ENCODE peak calls at places on chromosomes 13 and 19, in five cellular contexts. B, K, E, G and F are unnamed samples.

GRCh38 chr19:1645299-1645698 is 7.1 kb downstream of the TCF3 start:
- DNase-seq in K (no peak), G (no peak), E (no peak), B (no peak), F (no peak)

GRCh38 chr19:35109395-35110112 is 6.1 kb upstream of the FXYD3 start:
- DNase-seq in E (no peak), B (no peak), G (no peak), K (no peak), F (no peak)

GRCh38 chr19:43362179-43362578 is 8.7 kb downstream of the CD177 start:
- DNase-seq in K (peak), G (peak), E (peak), B (no peak), F (peak)

GRCh38 chr19:38634757-38635482 is 12.5 kb upstream of the ACTN4 start:
- DNase-seq in G (peak), K (no peak), B (peak), E (peak), F (no peak)

GRCh38 chr13:77535448-77535847 is at the start of gene SCEL:
- DNase-seq in G (no peak), B (no peak), E (no peak), K (no peak), F (no peak)

GRCh38 chr19:45781282-45782161 is 768 bp downstream of the DMPK start:
- DNase-seq in B (no peak), G (no peak), E (no peak), K (no peak), F (no peak)

GRCh38 chr19:5046339-5047039 is 77.6 kb downstream of the KDM4B start:
- DNase-seq in G (no peak), B (no peak), K (peak), E (no peak), F (no peak)

GRCh38 chr19:38765214-38765613 is 8.1 kb downstream of the LGALS7 start:
- DNase-seq in E (no peak), K (no peak), G (no peak), B (no peak), F (no peak)

GRCh38 chr13:50917572-50917971 is 8.0 kb downstream of the RNASEH2B start:
- DNase-seq in G (no peak), E (no peak), B (no peak), K (no peak), F (no peak)

GRCh38 chr13:100543872-100544602 is 44.6 kb downstream of the GGACT start:
- DNase-seq in E (no peak), G (no peak), K (no peak), B (no peak), F (no peak)

GRCh38 chr19:38317104-38317612 is 1.4 kb upstream of the YIF1B start:
- DNase-seq in G (no peak), E (no peak), K (no peak), B (peak), F (no peak)

GRCh38 chr13:66899955-66900354 is 330.2 kb downstream of the PCDH9 start:
- DNase-seq in E (peak), G (no peak), B (no peak), K (no peak), F (no peak)

GRCh38 chr19:44576843-44577565 is 36.4 kb upstream of the IGSF23 start:
- DNase-seq in K (peak), E (no peak), G (peak), B (no peak), F (no peak)

GRCh38 chr13:73168993-73169401 is 110.2 kb downstream of the KLF5 start:
- DNase-seq in G (peak), B (no peak), K (no peak), E (no peak), F (no peak)

GRCh38 chr13:48626726-48627451 is 26.8 kb upstream of the CYSLTR2 start:
- DNase-seq in K (no peak), G (peak), E (peak), B (no peak), F (no peak)

GRCh38 chr13:39835253-39835652 is 179.8 kb downstream of the COG6 start:
- DNase-seq in E (no peak), B (no peak), K (no peak), G (no peak), F (no peak)

GRCh38 chr13:35855531-35856019 is 275.6 kb downstream of the DCLK1 start:
- DNase-seq in E (no peak), K (no peak), B (no peak), G (no peak), F (no peak)

GRCh38 chr13:25227690-25228089 is 55.6 kb upstream of the AMER2 start:
- DNase-seq in B (no peak), K (no peak), E (no peak), G (no peak), F (no peak)

GRCh38 chr13:80430561-80430960 is 89.6 kb upstream of the SPRY2 start:
- DNase-seq in G (peak), E (no peak), K (no peak), B (no peak), F (no peak)

GRCh38 chr19:16571689-16572331 is 405 bp downstream of the SLC35E1 start:
- DNase-seq in G (no peak), B (no peak), E (peak), K (no peak), F (no peak)

GRCh38 chr13:75482070-75482819 is at the start of gene TBC1D4:
- DNase-seq in K (peak), B (peak), E (peak), G (peak), F (peak)

GRCh38 chr19:54341295-54341694 is 2.3 kb upstream of the LILRA4 start:
- DNase-seq in B (no peak), K (no peak), G (no peak), E (no peak), F (no peak)

GRCh38 chr13:20823071-20823470 is 49.3 kb upstream of the EEF1AKMT1 start:
- DNase-seq in E (no peak), K (no peak), G (no peak), B (no peak), F (no peak)

GRCh38 chr19:5978606-5979552 is 939 bp upstream of the RANBP3 start:
- DNase-seq in E (no peak), B (no peak), G (no peak), K (no peak), F (no peak)

GRCh38 chr13:51767100-51767499 is 36.9 kb downstream of the DHRS12 start:
- DNase-seq in E (no peak), B (no peak), K (no peak), G (no peak), F (no peak)

GRCh38 chr13:84648069-84648640 is 765.9 kb upstream of the SLITRK1 start:
- DNase-seq in E (peak), G (peak), K (no peak), B (no peak), F (no peak)

GRCh38 chr13:39306639-39307589 is 268.7 kb downstream of the NHLRC3 start:
- DNase-seq in B (no peak), E (no peak), K (no peak), G (no peak), F (no peak)

GRCh38 chr13:73109969-73110368 is 51.2 kb downstream of the KLF5 start:
- DNase-seq in B (no peak), E (no peak), G (no peak), K (no peak), F (no peak)

GRCh38 chr13:113635709-113636108 is 22.3 kb downstream of the ATP4B start:
- DNase-seq in E (no peak), B (no peak), K (no peak), G (no peak), F (no peak)

GRCh38 chr13:37485766-37486165 is 112.8 kb downstream of the POSTN start:
- DNase-seq in K (no peak), B (no peak), G (peak), E (peak), F (no peak)

GRCh38 chr13:55439450-55439849 is 1701.3 kb upstream of the PRR20A start:
- DNase-seq in G (no peak), K (no peak), E (no peak), B (no peak), F (no peak)

GRCh38 chr19:16232127-16232526 is 34.4 kb downstream of the AP1M1 start:
- DNase-seq in G (no peak), E (no peak), B (no peak), K (no peak), F (no peak)

GRCh38 chr19:29111581-29111980 is 101.4 kb downstream of the UQCRFS1 start:
- DNase-seq in B (no peak), E (no peak), K (no peak), G (no peak), F (no peak)

GRCh38 chr19:4620675-4621074 is 18.6 kb upstream of the TNFAIP8L1 start:
- DNase-seq in B (no peak), K (no peak), G (no peak), E (no peak), F (no peak)

GRCh38 chr19:1270854-1271527 is 1.9 kb downstream of the CIRBP start:
- DNase-seq in K (no peak), E (no peak), B (no peak), G (no peak), F (no peak)

GRCh38 chr19:19224852-19225494 is 13.2 kb downstream of the NCAN start:
- DNase-seq in B (peak), E (peak), K (peak), G (peak), F (no peak)

GRCh38 chr13:24997367-24997967 is 98.5 kb upstream of the PABPC3 start:
- DNase-seq in G (peak), E (peak), K (no peak), B (no peak), F (no peak)

GRCh38 chr19:3276341-3276799 is 51.9 kb downstream of the CELF5 start:
- DNase-seq in G (no peak), B (peak), E (no peak), K (no peak), F (no peak)

GRCh38 chr13:93231867-93232266 is 5.3 kb downstream of the GPC6 start:
- DNase-seq in B (no peak), G (no peak), K (no peak), E (no peak), F (no peak)

DNA sequence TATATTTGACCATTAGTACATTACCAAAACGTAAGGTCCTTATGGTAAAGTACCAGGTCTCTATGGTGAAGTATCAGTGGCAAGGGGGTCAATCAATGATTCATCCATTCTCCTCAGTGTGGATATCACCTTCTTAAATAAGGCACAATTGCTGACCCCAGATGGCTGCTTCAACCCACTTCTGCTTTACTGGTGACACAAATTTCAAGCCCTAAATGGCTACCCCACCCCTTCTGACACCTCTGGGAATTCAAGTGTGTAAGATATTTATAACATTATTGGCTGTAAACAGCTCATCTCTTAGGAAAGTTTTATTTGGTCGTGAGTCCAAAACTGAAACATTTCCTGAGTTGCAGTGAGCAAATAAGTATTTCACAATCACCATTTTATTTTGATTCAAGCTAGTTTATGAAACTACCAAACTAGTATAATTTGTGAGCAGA is 7.9 kb upstream of the WBP4 start:
- DNase-seq in E (peak), G (peak), K (peak), B (no peak), F (no peak)
- H3K4me3 ChIP-seq in E (no peak), G (no peak), K (peak), B (no peak), F (no peak)

GRCh38 chr13:95056266-95056665 is 245.0 kb downstream of the ABCC4 start:
- DNase-seq in G (no peak), B (no peak), E (no peak), K (no peak), F (no peak)
- H3K4me3 ChIP-seq in G (no peak), B (no peak), E (no peak), K (no peak), F (no peak)

GRCh38 chr19:7670790-7671189 is 1.9 kb downstream of the RETN start:
- DNase-seq in B (no peak), K (no peak), E (no peak), G (no peak), F (no peak)

GRCh38 chr19:7669641-7670040 is 792 bp downstream of the RETN start:
- DNase-seq in E (no peak), K (no peak), G (no peak), B (no peak), F (no peak)

GRCh38 chr19:7670150-7670784 is 1.4 kb downstream of the RETN start:
- DNase-seq in G (no peak), E (peak), K (no peak), B (no peak), F (no peak)

GRCh38 chr19:7672522-7672921 is 3.7 kb downstream of the RETN start:
- DNase-seq in K (no peak), B (no peak), G (no peak), E (no peak), F (no peak)

GRCh38 chr19:7668842-7669241 is at the start of gene RETN:
- DNase-seq in K (no peak), E (no peak), G (no peak), B (no peak), F (no peak)
- H3K4me3 ChIP-seq in K (no peak), E (peak), G (no peak), B (no peak), F (no peak)

DNA sequence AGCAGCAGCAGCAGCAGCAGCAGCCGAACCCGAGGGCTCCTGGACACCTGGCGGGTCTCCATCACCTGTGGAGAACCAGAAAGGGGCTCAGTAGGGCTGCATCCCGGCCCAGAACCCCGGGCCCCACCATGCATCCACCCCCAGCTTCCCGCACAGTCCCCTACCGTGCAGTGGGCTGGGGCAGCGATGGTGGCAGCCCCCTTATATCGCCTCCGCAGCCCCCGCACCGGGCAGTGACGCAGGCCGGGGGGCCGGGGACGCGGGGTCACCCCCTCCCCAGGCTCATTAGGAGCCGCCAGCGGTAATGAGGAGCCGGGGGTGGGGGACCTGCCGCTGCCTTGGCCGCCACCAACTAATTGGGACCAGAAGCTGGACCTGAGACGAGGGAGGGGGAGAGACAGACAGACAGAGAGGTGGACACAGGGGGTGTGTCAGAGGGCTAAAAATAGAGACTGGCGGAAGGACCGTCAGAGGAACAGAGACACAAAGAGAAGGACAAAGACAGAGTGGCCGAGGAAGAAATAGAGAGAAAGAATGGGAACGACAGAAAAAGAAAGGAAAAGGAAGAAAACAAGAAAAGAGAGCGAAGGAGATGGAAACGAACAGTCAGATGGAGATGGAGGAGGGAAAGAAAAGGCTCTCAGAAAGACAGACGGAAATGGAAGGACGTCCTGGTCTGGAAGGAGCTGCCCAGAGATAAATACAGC is at the start of gene PTH2:
- DNase-seq in G (no peak), K (no peak), E (no peak), B (no peak), F (no peak)
- H3K4me3 ChIP-seq in G (peak), K (no peak), E (peak), B (peak), F (no peak)

GRCh38 chr19:41353466-41354342 is at the start of gene TGFB1:
- DNase-seq in G (peak), E (peak), K (peak), B (peak), F (peak)

GRCh38 chr19:41355802-41356201 is 2.1 kb upstream of the TGFB1 start:
- DNase-seq in G (no peak), B (no peak), K (no peak), E (no peak), F (no peak)

GRCh38 chr19:41352609-41353465 is 885 bp downstream of the TGFB1 start:
- DNase-seq in E (peak), G (peak), B (peak), K (no peak), F (no peak)

GRCh38 chr19:41355035-41355434 is 1.3 kb upstream of the TGFB1 start:
- DNase-seq in K (no peak), G (no peak), B (no peak), E (no peak), F (no peak)

DNA sequence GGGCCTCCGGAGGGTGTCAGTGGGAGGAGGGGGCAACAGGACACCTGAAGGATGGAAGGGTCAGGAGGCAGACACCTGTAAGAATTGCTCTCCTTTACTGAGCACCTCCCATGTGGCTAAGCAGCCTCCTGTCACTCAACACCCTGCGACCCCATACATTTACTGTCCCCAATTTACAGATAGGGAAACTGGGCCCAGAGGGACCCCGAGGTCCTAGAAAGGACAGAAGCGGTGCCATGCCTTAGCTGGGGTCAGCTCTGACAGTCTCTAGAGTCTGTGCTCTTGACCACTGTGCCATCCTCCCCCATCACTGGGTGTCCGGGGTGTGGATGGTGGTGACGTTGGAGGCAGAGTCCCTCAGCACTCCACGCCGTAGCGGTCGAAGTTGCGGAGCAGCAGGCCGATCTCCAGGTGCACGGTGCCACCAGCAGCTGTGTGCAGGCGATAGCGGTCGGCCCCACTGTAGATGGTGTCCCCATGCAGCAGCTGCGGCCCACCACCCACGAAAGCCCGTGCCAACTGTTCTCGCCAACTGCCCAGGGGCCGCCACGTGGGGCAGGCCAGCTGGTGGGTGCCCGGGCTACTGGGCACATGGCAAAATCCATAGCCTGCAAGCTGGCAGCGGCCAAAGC is 737 bp upstream of the TGFB1 start:
- DNase-seq in B (no peak), K (no peak), G (no peak), E (no peak), F (no peak)
- H3K4me3 ChIP-seq in B (no peak), K (peak), G (peak), E (peak), F (peak)

DNA sequence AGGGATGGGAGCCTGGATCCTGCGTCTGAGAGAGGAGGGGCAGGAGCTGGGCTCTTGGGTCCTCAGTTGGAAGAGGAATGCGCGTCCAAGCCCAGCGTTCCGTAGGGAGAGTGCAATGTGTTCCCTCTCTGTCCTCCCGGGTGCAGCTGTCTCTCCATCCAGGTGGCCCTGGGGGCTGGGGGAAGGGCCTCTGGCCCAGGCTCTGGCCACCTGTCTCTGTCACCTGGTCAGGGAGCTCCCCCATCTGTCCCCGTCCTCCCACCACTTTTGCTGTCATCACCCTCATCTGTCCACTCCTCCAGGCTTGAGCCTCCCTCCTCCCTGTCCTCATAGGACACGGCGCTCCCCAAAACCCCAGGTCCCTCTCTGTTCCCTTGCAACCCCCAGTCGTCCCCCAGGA is 3.7 kb upstream of the SBK2 start:
- DNase-seq in B (no peak), E (no peak), G (no peak), K (no peak), F (no peak)
- H3K4me3 ChIP-seq in B (no peak), E (no peak), G (no peak), K (no peak), F (no peak)

DNA sequence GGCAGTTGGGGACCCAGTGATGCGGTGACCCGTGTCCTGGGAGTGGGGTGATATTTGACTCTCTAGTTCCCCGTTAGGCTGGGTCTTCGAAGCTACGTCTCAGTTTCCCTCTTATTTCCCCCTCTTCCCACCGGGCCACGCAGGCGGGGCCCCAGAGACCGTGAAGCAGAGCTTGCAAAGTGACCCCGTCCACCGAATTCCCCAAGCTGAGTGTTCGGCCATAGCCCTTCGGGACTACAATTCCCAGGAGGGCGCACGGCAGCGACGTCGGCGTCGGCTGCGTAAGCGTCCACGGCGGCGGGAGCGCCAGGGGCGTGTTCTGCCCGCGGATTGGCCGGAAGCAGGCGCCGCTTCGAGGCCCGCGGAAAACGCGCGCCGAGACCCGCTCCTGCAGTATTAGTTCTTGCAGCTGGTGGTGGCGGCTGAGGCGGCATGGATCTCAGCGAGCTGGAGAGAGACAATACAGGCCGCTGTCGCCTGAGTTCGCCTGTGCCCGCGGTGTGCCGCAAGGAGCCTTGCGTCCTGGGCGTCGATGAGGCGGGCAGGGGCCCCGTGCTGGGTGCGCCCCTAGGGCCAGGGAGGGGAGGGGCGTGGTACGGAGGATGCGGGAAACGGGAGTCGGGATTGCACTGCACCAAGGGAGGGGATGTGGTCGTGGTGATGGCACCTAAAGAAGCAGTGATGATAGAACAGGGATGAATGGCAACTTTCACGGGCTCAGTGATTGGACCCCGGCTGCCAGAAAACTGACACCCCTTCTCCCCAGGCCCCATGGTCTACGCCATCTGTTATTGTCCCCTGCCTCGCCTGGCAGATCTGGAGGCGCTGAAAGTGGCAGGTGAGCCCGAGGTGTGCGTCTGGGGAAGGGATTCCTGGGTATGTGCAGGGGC is at the start of gene RNASEH2A:
- DNase-seq in G (peak), K (peak), B (peak), E (peak), F (no peak)
- H3K4me3 ChIP-seq in G (peak), K (peak), B (peak), E (peak), F (peak)

GRCh38 chr19:18057557-18057956 is 29.2 kb downstream of the IL12RB1 start:
- DNase-seq in K (no peak), B (no peak), G (no peak), E (peak), F (no peak)
- H3K4me3 ChIP-seq in K (no peak), B (no peak), G (no peak), E (no peak), F (no peak)